ENCODE peak calls at places on chromosomes 13 and 19, in six cellular contexts. V is GM23248, Q is tibial nerve, H is heart left ventricle, P is sigmoid colon, N is fibroblast of lung. K is an unnamed sample.

GRCh38 chr13:49683489-49683888 is 7.8 kb downstream of the EBPL start:
- DNase-seq in V (no peak), Q (no peak), H (no peak), P (no peak), N (no peak), K (no peak)

GRCh38 chr19:44050740-44051653 is 839 bp upstream of the ZNF223 start:
- DNase-seq in V (peak; percentile 41), Q (no peak), H (no peak), P (no peak), N (no peak), K (no peak)

GRCh38 chr13:108283110-108283509 is 13.6 kb downstream of the TNFSF13B start:
- DNase-seq in V (no peak), Q (no peak), H (no peak), P (no peak), N (peak; percentile 58), K (no peak)

GRCh38 chr13:31035162-31035951 is 102.9 kb downstream of the TEX26 start:
- DNase-seq in V (peak; percentile 60), Q (peak; percentile 53), H (peak; percentile 19), P (no peak), N (peak; percentile 51), K (no peak)

GRCh38 chr13:42041684-42042035 is 6.8 kb upstream of the DGKH start:
- DNase-seq in V (peak; percentile 89), Q (peak; percentile 49), H (peak; percentile 60), P (peak; percentile 86), N (peak; percentile 71), K (no peak)

GRCh38 chr13:38348890-38349289 is 761 bp upstream of the UFM1 start:
- DNase-seq in V (peak; percentile 88), Q (no peak), H (no peak), P (no peak), N (no peak), K (no peak)

GRCh38 chr19:518292-519231 is 11.3 kb downstream of the TPGS1 start:
- DNase-seq in V (no peak), Q (no peak), H (no peak), P (peak; percentile 71), N (peak; percentile 94), K (peak; percentile 54)

GRCh38 chr13:67967031-67967430 is 736.9 kb upstream of the PCDH9 start:
- DNase-seq in V (no peak), Q (no peak), H (no peak), P (no peak), N (no peak), K (no peak)

GRCh38 chr13:67186985-67187569 is 43.1 kb downstream of the PCDH9 start:
- DNase-seq in V (no peak), Q (no peak), H (no peak), P (no peak), N (no peak), K (no peak)

GRCh38 chr19:18418034-18418724 is 1.0 kb upstream of the SSBP4 start:
- DNase-seq in V (no peak), Q (no peak), H (no peak), P (no peak), N (no peak), K (peak; percentile 40)

GRCh38 chr19:45771331-45771933 is 2.4 kb upstream of the SIX5 start:
- DNase-seq in V (no peak), Q (no peak), H (no peak), P (peak; percentile 78), N (no peak), K (no peak)

GRCh38 chr19:43316591-43317319 is 36.7 kb upstream of the CD177 start:
- DNase-seq in V (peak; percentile 54), Q (no peak), H (no peak), P (no peak), N (peak; percentile 9), K (no peak)

GRCh38 chr19:41599175-41599966 is 23.4 kb downstream of the CEACAM21 start:
- DNase-seq in V (no peak), Q (no peak), H (no peak), P (no peak), N (no peak), K (no peak)

GRCh38 chr13:78712866-78713265 is 53.9 kb upstream of the OBI1 start:
- DNase-seq in V (no peak), Q (no peak), H (no peak), P (no peak), N (no peak), K (no peak)

GRCh38 chr13:73334459-73334858 is 275.7 kb downstream of the KLF5 start:
- DNase-seq in V (peak; percentile 56), Q (no peak), H (no peak), P (no peak), N (no peak), K (no peak)

GRCh38 chr13:41720839-41721561 is 239.9 kb downstream of the VWA8 start:
- DNase-seq in V (no peak), Q (no peak), H (no peak), P (no peak), N (no peak), K (no peak)

GRCh38 chr13:51997641-51998330 is 13.5 kb downstream of the ATP7B start:
- DNase-seq in V (no peak), Q (no peak), H (no peak), P (no peak), N (no peak), K (no peak)

GRCh38 chr13:106573855-106574254 is 5.9 kb upstream of the ARGLU1 start:
- DNase-seq in V (peak; percentile 69), Q (peak; percentile 62), H (no peak), P (peak; percentile 77), N (peak; percentile 43), K (no peak)

GRCh38 chr13:20848944-20849343 is 53.6 kb downstream of the XPO4 start:
- DNase-seq in V (no peak), Q (no peak), H (no peak), P (no peak), N (peak; percentile 35), K (no peak)

GRCh38 chr13:114149774-114150740 is 17.6 kb upstream of the RASA3 start:
- DNase-seq in V (no peak), Q (no peak), H (no peak), P (no peak), N (no peak), K (no peak)

DNA sequence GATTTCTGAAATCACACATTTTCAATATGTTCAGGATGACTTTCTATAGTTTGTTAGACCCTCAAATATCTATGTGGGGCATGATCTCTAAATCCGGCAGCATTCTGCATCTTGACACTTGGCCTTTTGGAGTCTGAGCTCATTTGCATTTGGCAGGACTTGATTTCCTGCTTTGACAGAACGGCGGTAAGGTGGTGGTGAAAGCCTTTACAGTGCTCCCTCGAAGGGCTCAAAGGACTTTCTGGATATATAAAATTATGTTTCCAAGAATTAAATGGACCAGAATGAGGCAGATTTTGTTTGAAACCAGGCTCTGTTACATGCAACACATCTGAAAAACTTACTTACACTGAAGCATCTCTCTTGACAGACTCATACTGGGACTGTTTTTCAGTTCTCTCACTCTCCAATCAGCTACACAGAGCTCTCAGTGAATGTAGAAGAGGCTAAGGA is 207.3 kb downstream of the SPRY2 start:
- DNase-seq in V (peak; percentile 14), Q (no peak), H (no peak), P (no peak), N (no peak), K (no peak)
- H3K4me3 ChIP-seq in V (peak overlapping the region; percentile 66), Q (no peak overlapping the region), H (peak overlapping the region; percentile 18), P (peak overlapping the region; percentile 26), N (peak overlapping the region; percentile 14), K (no peak overlapping the region)

DNA sequence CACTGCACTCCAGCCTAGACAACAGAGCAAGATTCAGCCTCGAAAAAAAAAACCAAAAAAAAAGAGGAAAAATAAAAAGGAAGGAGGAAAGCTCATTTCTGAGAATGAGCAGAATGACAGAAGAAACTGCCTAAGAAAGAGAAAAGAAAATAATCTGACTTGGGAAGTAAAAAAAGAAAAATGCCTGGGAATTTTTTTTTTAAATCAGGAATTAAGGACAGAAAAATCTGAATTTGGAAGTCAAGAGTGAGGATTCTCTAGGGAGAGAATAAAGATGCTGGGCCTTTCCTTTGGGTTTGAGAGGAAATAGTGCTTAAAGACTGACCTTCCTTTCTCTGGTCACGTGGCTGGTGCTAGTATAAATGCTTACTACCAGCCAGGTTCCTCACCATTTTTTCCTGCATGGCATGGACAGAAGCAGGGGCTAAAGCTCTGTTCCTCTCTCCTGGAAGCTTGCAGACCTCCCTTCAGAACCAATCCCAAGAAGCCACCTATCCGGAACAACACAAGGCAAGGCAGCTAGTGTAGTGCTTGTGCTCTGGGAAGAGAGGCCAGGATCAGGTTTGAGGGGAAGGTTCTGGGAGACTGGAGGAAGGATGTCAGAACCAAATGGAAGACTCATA is at the start of gene FFAR2:
- DNase-seq in V (no peak), Q (no peak), H (no peak), P (no peak), N (no peak), K (no peak)
- H3K4me1 ChIP-seq in V (no peaks in the 10 kb centered on the region), Q (no peaks in the 10 kb centered on the region), H (peaks cover 3% of the 10 kb centered on the region), P (no peaks in the 10 kb centered on the region), N (no peaks in the 10 kb centered on the region), K (peaks cover 33% of the 10 kb centered on the region)

GRCh38 chr19:3283886-3284657 is 59.6 kb downstream of the CELF5 start:
- DNase-seq in V (no peak), Q (no peak), H (no peak), P (no peak), N (no peak), K (no peak)

GRCh38 chr19:3287814-3288213 is 63.4 kb downstream of the CELF5 start:
- DNase-seq in V (no peak), Q (no peak), H (no peak), P (no peak), N (no peak), K (no peak)

GRCh38 chr19:3283246-3283751 is 58.8 kb downstream of the CELF5 start:
- DNase-seq in V (no peak), Q (no peak), H (no peak), P (no peak), N (no peak), K (no peak)

GRCh38 chr19:3284759-3285646 is 60.5 kb downstream of the CELF5 start:
- DNase-seq in V (peak; percentile 64), Q (no peak), H (no peak), P (no peak), N (peak; percentile 47), K (peak; percentile 58)

DNA sequence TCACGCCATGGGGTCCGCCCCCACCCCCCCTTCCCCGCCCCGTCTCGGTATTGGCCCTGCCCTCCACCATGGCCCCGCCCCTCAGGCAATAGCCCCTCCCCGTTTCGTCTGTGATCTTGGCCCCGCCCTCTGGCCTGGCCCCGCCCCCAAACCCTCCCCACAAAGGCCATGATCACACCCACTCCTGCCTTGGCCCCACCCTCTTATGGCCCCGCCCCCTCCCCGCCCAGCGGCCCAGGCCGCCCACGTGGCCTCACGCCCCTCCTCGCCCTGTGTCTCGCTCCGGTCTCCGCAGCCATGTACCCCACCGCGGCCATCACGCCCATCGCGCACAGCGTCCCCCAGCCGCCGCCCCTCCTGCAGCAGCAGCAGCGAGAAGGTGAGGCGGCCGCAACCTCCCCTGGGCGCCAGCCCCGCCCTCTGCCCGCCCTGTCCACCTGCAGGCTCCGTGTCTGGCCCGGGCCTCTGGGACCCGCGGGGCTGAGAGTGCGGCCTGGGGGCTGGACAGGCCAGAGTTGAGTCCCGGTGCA is 61.3 kb downstream of the CELF5 start:
- DNase-seq in V (no peak), Q (no peak), H (no peak), P (no peak), N (peak; percentile 35), K (peak; percentile 65)
- H3K27ac ChIP-seq in V (no peak overlapping the region), Q (no peak overlapping the region), H (no peak overlapping the region), P (no peak overlapping the region), N (no peak overlapping the region), K (no peak overlapping the region)

DNA sequence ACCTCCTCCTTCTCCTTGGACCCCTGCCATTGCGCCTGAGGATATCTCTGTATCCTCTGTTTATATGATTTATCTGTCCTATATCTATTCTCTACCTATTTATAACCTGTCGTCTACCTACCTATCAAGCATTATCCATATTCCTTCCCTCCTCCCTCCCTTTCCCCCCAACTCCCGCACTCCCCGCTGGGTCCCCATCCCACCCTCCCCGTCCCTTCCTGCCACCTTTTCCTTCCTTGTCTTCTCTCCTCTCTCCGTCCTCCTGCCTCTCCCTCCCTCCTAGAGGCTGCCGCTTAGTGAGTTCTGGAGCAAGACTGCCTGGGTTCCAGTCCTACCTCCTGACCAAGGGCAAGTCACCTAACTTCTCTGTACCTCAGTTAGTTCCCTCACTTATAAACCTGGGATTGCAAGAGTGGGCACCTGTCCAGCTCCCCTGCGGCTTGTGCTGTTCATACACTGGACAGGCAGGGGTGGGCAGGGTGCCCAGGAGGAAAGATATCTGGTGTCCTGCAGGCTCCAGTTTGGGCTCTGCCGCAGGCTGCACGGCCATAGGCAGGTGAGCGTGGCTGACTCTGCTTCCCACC is 16.1 kb downstream of the TTYH1 start:
- DNase-seq in V (no peak), Q (no peak), H (no peak), P (no peak), N (no peak), K (no peak)
- H3K4me3 ChIP-seq in V (no peak overlapping the region), Q (no peak overlapping the region), H (no peak overlapping the region), P (peak overlapping the region; percentile 29), N (no peak overlapping the region), K (no peak overlapping the region)

K was measured in CD8-positive, alpha-beta memory T cell.